ENCODE peak calls at places on chromosomes 12 and 14, in nine cellular contexts. R is AG04450, M is cardiac muscle cell, S is A549, J is spleen, I is colonic mucosa, D is heart right ventricle, N is astrocyte of the cerebellum, V is lower leg skin. G is an unnamed sample.
A peak's percentile ranks its signal among the peaks of the same experiment; 100 is the strongest.

GRCh38 chr12:59383426-59383822 is 212.4 kb upstream of the SLC16A7 start:
- DNase-seq in R (peak; percentile 49), M (peak; percentile 74), S (no peak), J (no peak), I (no peak), D (no peak), N (no peak), V (no peak), G (peak; percentile 87)

GRCh38 chr12:14647028-14647750 is 49.2 kb downstream of the GUCY2C start:
- DNase-seq in R (no peak), M (no peak), S (no peak), J (no peak), I (no peak), D (no peak), N (no peak), V (no peak), G (no peak)

GRCh38 chr14:68800361-68800760 is 7.5 kb upstream of the ZFP36L1 start:
- DNase-seq in R (no peak), M (peak; percentile 43), S (no peak), J (no peak), I (no peak), D (no peak), N (no peak), V (no peak), G (peak; percentile 50)

GRCh38 chr12:92226036-92226661 is 80.5 kb upstream of the BTG1 start:
- DNase-seq in R (no peak), M (no peak), S (no peak), J (no peak), I (no peak), D (no peak), N (no peak), V (no peak), G (no peak)

GRCh38 chr12:64696065-64696741 is 63.0 kb downstream of the GNS start:
- DNase-seq in R (no peak), M (peak; percentile 59), S (peak; percentile 42), J (no peak), I (no peak), D (no peak), N (no peak), V (no peak), G (no peak)

GRCh38 chr12:122326597-122326996 is 60.3 kb upstream of the VPS33A start:
- DNase-seq in R (no peak), M (peak; percentile 44), S (no peak), J (no peak), I (no peak), D (no peak), N (no peak), V (no peak), G (no peak)

GRCh38 chr12:5272061-5272820 is 159.7 kb upstream of the NTF3 start:
- DNase-seq in R (no peak), M (no peak), S (no peak), J (no peak), I (peak; percentile 1), D (no peak), N (peak; percentile 79), V (no peak), G (no peak)

GRCh38 chr14:34214961-34215360 is 247.1 kb downstream of the SPTSSA start:
- DNase-seq in R (no peak), M (no peak), S (no peak), J (no peak), I (no peak), D (no peak), N (no peak), V (no peak), G (no peak)

GRCh38 chr14:77707355-77707723 is 484 bp downstream of the ALKBH1 start:
- DNase-seq in R (peak; percentile 15), M (peak; percentile 45), S (peak; percentile 31), J (no peak), I (peak; percentile 55), D (no peak), N (peak; percentile 11), V (peak; percentile 17), G (peak; percentile 39)

GRCh38 chr12:63922446-63922845 is 77.9 kb downstream of the SRGAP1 start:
- DNase-seq in R (peak; percentile 33), M (peak; percentile 80), S (no peak), J (no peak), I (no peak), D (no peak), N (no peak), V (no peak), G (peak; percentile 82)

GRCh38 chr12:49649445-49649844 is 26.1 kb downstream of the PRPF40B start:
- DNase-seq in R (no peak), M (no peak), S (no peak), J (peak; percentile 66), I (no peak), D (no peak), N (no peak), V (no peak), G (no peak)

GRCh38 chr12:121575952-121576615 is 4.7 kb downstream of the KDM2B start:
- DNase-seq in R (no peak), M (peak; percentile 49), S (no peak), J (no peak), I (no peak), D (no peak), N (no peak), V (no peak), G (no peak)

GRCh38 chr12:14710632-14711324 is 14.4 kb upstream of the GUCY2C start:
- DNase-seq in R (no peak), M (no peak), S (no peak), J (no peak), I (no peak), D (no peak), N (no peak), V (no peak), G (no peak)

GRCh38 chr14:104968541-104969401 is 9.4 kb downstream of the AHNAK2 start:
- DNase-seq in R (no peak), M (peak; percentile 62), S (peak; percentile 56), J (peak; percentile 71), I (peak; percentile 60), D (no peak), N (no peak), V (peak; percentile 86), G (peak; percentile 62)

GRCh38 chr14:104967144-104967413 is 11.1 kb downstream of the AHNAK2 start:
- DNase-seq in R (no peak), M (no peak), S (no peak), J (peak; percentile 68), I (no peak), D (no peak), N (no peak), V (no peak), G (no peak)

GRCh38 chr14:104966261-104967143 is 11.7 kb downstream of the AHNAK2 start:
- DNase-seq in R (no peak), M (no peak), S (no peak), J (peak; percentile 56), I (no peak), D (no peak), N (no peak), V (no peak), G (no peak)

GRCh38 chr14:104967414-104968152 is 10.6 kb downstream of the AHNAK2 start:
- DNase-seq in R (no peak), M (peak; percentile 62), S (no peak), J (peak; percentile 75), I (peak; percentile 36), D (peak; percentile 71), N (no peak), V (peak; percentile 80), G (peak; percentile 70)

GRCh38 chr14:104968153-104968527 is 10.0 kb downstream of the AHNAK2 start:
- DNase-seq in R (no peak), M (peak; percentile 72), S (peak; percentile 47), J (peak; percentile 74), I (peak; percentile 78), D (peak; percentile 82), N (peak; percentile 39), V (peak; percentile 80), G (no peak)
- H3K4me3 ChIP-seq in R (peak overlapping the region; percentile 39), M (no peak overlapping the region), S (peak overlapping the region; percentile 67), J (peak overlapping the region; percentile 52), I (peak overlapping the region; percentile 10), D (peak overlapping the region; percentile 49), N (peak overlapping the region; percentile 43), V (no peak overlapping the region), G (peak overlapping the region; percentile 57)

DNA sequence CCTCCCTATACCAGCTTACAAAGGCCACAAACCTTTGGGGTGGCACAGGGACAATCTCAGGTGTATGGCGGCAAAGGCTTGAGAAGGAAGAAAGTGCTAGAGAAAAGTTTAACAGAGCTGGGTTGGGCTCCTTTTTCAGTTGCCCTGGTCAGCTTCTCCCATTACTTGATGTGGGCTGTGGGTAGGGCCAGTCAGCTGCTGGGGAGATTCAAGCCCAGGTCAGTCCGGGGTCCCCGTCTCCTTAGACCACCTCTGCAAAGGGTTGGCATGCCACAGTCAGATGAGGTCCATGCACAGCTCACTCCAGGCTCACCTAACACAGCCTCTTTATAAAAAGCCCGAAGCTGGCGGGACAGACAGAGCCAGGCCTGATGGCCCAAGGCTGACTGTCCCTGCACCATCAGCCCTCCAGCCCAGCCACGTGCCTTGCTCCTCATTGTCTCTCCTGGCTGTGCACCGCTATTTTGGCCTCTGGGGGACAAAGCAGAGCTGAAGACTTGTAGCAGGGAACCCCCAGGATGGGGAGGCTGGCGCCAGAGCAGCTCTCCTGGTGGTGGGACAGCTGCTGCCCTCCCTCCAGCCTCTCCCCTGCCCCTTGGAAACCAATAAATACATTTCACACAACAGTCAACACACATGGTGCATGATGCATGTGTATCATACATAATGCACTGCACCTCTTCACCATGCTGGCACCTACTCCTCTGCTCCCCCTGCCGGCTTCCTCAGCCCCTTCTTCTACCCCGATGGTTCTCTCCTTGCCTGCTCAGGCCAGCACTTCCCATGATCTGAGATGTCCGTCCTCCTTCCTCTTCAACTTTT is 61.7 kb upstream of the DDX11 start:
- DNase-seq in R (no peak), M (no peak), S (no peak), J (peak; percentile 71), I (no peak), D (no peak), N (no peak), V (no peak), G (no peak)
- TF ChIP-seq CTCF in R (peak; percentile 56), M (peak; percentile 30), S (no peak), J (no peak), I (no peak), D (no peak), N (no peak), V (no peak), G (no peak)

GRCh38 chr12:108594960-108595710 is 2.7 kb downstream of the TMEM119 start:
- DNase-seq in R (no peak), M (no peak), S (no peak), J (peak; percentile 5), I (no peak), D (no peak), N (no peak), V (no peak), G (no peak)
- H3K4me3 ChIP-seq in R (peak overlapping the region; percentile 75), M (no peak overlapping the region), S (no peak overlapping the region), J (no peak overlapping the region), I (no peak overlapping the region), D (no peak overlapping the region), N (peak overlapping the region; percentile 34), V (no peak overlapping the region), G (peak overlapping the region; percentile 94)

GRCh38 chr12:46443594-46444263 is 71.2 kb upstream of the SLC38A2 start:
- DNase-seq in R (no peak), M (no peak), S (no peak), J (no peak), I (no peak), D (no peak), N (no peak), V (no peak), G (no peak)
- TF ChIP-seq CTCF in R (no peak), M (no peak), S (no peak), J (no peak), I (no peak), D (peak; percentile 9), N (no peak), V (no peak), G (no peak)

GRCh38 chr14:59161571-59162175 is 26.8 kb upstream of the DAAM1 start:
- DNase-seq in R (peak; percentile 33), M (peak; percentile 92), S (peak; percentile 27), J (no peak), I (no peak), D (no peak), N (peak; percentile 22), V (no peak), G (peak; percentile 73)
- H3K4me3 ChIP-seq in R (peak overlapping the region; percentile 11), M (no peak overlapping the region), S (no peak overlapping the region), J (peak overlapping the region; percentile 3), I (no peak overlapping the region), D (peak overlapping the region; percentile 10), N (peak overlapping the region; percentile 6), V (no peak overlapping the region), G (no peak overlapping the region)